ENCODE peak calls at places on chromosomes 16 and 17, in eight cellular contexts. One of them, this sample, is unnamed.

GRCh38 chr16:74931445-74931844 is 53.5 kb downstream of the WDR59 start:
- DNase-seq in AG04450: no peak
- DNase-seq in upper lobe of right lung: no peak
- DNase-seq in heart left ventricle: no peak
- DNase-seq in CD8-positive, alpha-beta T cell: no peak
- DNase-seq in GM23248: no peak
- DNase-seq in K562: no peak
- DNase-seq in ascending aorta: no peak
- DNase-seq in this sample: no peak

GRCh38 chr17:82668631-82669099 is 20.4 kb upstream of the WDR45B start:
- DNase-seq in AG04450: peak
- DNase-seq in upper lobe of right lung: peak
- DNase-seq in heart left ventricle: peak
- DNase-seq in CD8-positive, alpha-beta T cell: peak
- DNase-seq in GM23248: peak
- DNase-seq in K562: peak
- DNase-seq in ascending aorta: peak
- DNase-seq in this sample: no peak

GRCh38 chr16:84532299-84532724 is 27.9 kb upstream of the MEAK7 start:
- DNase-seq in AG04450: peak
- DNase-seq in upper lobe of right lung: no peak
- DNase-seq in heart left ventricle: peak
- DNase-seq in CD8-positive, alpha-beta T cell: no peak
- DNase-seq in GM23248: peak
- DNase-seq in K562: no peak
- DNase-seq in ascending aorta: peak
- DNase-seq in this sample: no peak

GRCh38 chr16:14302399-14303181 is 231.5 kb downstream of the MRTFB start:
- DNase-seq in AG04450: no peak
- DNase-seq in upper lobe of right lung: no peak
- DNase-seq in heart left ventricle: peak
- DNase-seq in CD8-positive, alpha-beta T cell: peak
- DNase-seq in GM23248: peak
- DNase-seq in K562: peak
- DNase-seq in ascending aorta: no peak
- DNase-seq in this sample: peak

GRCh38 chr16:50887500-50887899 is 145.6 kb downstream of the CYLD start:
- DNase-seq in AG04450: no peak
- DNase-seq in upper lobe of right lung: no peak
- DNase-seq in heart left ventricle: no peak
- DNase-seq in CD8-positive, alpha-beta T cell: no peak
- DNase-seq in GM23248: no peak
- DNase-seq in K562: no peak
- DNase-seq in ascending aorta: peak
- DNase-seq in this sample: no peak

GRCh38 chr17:64216385-64217248 is 46.4 kb downstream of the TEX2 start:
- DNase-seq in AG04450: no peak
- DNase-seq in upper lobe of right lung: no peak
- DNase-seq in heart left ventricle: peak
- DNase-seq in CD8-positive, alpha-beta T cell: no peak
- DNase-seq in GM23248: peak
- DNase-seq in K562: peak
- DNase-seq in ascending aorta: no peak
- DNase-seq in this sample: no peak

GRCh38 chr16:12504312-12504711 is 299.4 kb downstream of the CPPED1 start:
- DNase-seq in AG04450: no peak
- DNase-seq in upper lobe of right lung: no peak
- DNase-seq in heart left ventricle: no peak
- DNase-seq in CD8-positive, alpha-beta T cell: no peak
- DNase-seq in GM23248: no peak
- DNase-seq in K562: no peak
- DNase-seq in ascending aorta: no peak
- DNase-seq in this sample: no peak

GRCh38 chr17:8922451-8922850 is 43.1 kb downstream of the PIK3R5 start:
- DNase-seq in AG04450: peak
- DNase-seq in upper lobe of right lung: no peak
- DNase-seq in heart left ventricle: no peak
- DNase-seq in CD8-positive, alpha-beta T cell: no peak
- DNase-seq in GM23248: peak
- DNase-seq in K562: no peak
- DNase-seq in ascending aorta: peak
- DNase-seq in this sample: no peak

GRCh38 chr17:7922499-7923289 is 6.6 kb upstream of the RNF227 start:
- DNase-seq in AG04450: peak
- DNase-seq in upper lobe of right lung: peak
- DNase-seq in heart left ventricle: peak
- DNase-seq in CD8-positive, alpha-beta T cell: peak
- DNase-seq in GM23248: peak
- DNase-seq in K562: no peak
- DNase-seq in ascending aorta: peak
- DNase-seq in this sample: no peak

GRCh38 chr16:68079616-68080344 is 5.4 kb upstream of the NFATC3 start:
- DNase-seq in AG04450: no peak
- DNase-seq in upper lobe of right lung: peak
- DNase-seq in heart left ventricle: peak
- DNase-seq in CD8-positive, alpha-beta T cell: peak
- DNase-seq in GM23248: no peak
- DNase-seq in K562: peak
- DNase-seq in ascending aorta: peak
- DNase-seq in this sample: no peak

GRCh38 chr16:46808997-46809396 is 22.0 kb downstream of the C16orf87 start:
- DNase-seq in AG04450: no peak
- DNase-seq in upper lobe of right lung: no peak
- DNase-seq in heart left ventricle: no peak
- DNase-seq in CD8-positive, alpha-beta T cell: no peak
- DNase-seq in GM23248: no peak
- DNase-seq in K562: no peak
- DNase-seq in ascending aorta: no peak
- DNase-seq in this sample: no peak

DNA sequence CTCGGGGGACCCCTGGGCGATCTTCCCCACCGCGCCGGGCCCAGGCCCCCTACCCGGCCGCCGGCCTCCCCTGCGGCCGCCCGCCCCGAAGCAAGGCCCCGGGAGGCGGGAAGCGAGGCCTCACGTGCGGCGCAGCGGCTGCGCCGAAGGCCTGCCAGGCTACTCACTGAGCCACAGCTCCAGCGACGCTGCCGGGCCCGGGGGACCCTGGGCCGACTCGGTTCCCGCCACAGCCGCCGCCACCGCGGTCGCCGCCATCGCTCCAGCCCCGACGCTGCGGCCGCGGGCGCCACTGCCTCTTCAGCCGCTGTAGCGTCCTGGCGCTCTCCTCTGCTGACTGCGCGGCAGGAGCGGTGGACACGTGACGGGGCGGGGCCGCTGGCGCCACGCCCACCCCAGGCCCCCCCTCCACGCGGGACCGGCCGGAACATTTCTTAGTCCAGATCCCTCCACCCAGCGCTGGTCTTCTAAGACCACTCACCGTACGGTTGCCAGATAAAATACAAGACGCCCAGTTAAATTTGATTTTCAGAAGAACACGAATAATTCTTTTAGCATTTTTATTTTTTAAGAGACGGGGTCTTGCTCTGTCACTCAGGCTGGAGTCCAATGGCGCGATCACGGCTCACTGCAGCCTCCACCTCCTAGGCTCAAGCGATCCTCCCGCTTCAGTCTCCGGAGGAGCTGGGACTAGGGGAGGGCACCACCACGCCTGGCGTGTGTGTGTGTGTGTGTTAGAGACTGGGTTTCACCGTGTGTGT is at the start of gene GGA2:
- DNase-seq in AG04450: no peak
- DNase-seq in upper lobe of right lung: peak
- DNase-seq in heart left ventricle: peak
- DNase-seq in CD8-positive, alpha-beta T cell: peak
- DNase-seq in GM23248: peak
- DNase-seq in K562: peak
- DNase-seq in ascending aorta: peak
- DNase-seq in this sample: peak
- H3K27ac ChIP-seq in AG04450: no peak
- H3K27ac ChIP-seq in upper lobe of right lung: peak
- H3K27ac ChIP-seq in heart left ventricle: peak
- H3K27ac ChIP-seq in CD8-positive, alpha-beta T cell: peak
- H3K27ac ChIP-seq in GM23248: no peak
- H3K27ac ChIP-seq in K562: peak
- H3K27ac ChIP-seq in ascending aorta: peak
- H3K27ac ChIP-seq in this sample: no peak

DNA sequence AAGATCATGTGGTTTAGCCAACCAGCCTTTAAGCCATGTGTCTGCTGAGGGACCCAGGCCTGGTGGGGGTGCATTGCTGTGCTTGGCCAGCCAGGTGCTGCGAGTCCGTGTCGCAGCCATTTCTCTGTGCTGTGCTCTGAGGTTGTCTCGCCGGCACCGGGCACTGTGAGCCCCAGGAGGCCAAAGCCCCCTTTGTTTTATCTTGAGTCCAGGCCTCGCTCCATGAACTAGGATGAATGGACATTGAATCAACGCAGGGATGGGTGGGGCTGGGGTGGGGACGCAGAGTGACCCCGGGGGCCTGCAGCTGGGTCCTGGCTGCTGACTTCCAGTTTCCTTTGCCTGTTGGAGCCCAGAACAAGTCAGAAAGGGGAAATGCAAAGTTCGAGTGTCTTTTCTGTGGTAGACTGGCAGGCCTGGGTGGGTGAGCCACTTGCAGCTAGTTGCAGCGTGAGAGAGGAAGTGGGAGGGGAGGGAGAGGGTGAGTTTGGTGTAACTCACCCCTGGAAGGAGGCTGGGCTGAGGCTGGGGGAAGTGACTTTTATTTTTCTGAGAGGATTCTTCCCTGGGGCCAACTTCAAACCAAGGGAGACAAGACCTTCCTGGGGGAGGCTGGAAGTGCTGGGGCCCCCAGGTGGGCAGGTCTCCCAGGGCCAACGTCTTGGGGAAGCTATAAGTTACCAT is 324.7 kb downstream of the SEC14L1 start:
- DNase-seq in AG04450: no peak
- DNase-seq in upper lobe of right lung: peak
- DNase-seq in heart left ventricle: no peak
- DNase-seq in CD8-positive, alpha-beta T cell: peak
- DNase-seq in GM23248: peak
- DNase-seq in K562: no peak
- DNase-seq in ascending aorta: no peak
- DNase-seq in this sample: no peak
- H3K4me3 ChIP-seq in AG04450: no peak
- H3K4me3 ChIP-seq in upper lobe of right lung: no peak
- H3K4me3 ChIP-seq in heart left ventricle: no peak
- H3K4me3 ChIP-seq in CD8-positive, alpha-beta T cell: peak
- H3K4me3 ChIP-seq in GM23248: no peak
- H3K4me3 ChIP-seq in K562: no peak
- H3K4me3 ChIP-seq in ascending aorta: no peak
- H3K4me3 ChIP-seq in this sample: no peak

GRCh38 chr16:17459903-17460521 is 10.7 kb downstream of the XYLT1 start:
- DNase-seq in AG04450: no peak
- DNase-seq in upper lobe of right lung: no peak
- DNase-seq in heart left ventricle: no peak
- DNase-seq in CD8-positive, alpha-beta T cell: no peak
- DNase-seq in GM23248: no peak
- DNase-seq in K562: no peak
- DNase-seq in ascending aorta: no peak
- DNase-seq in this sample: no peak

GRCh38 chr16:17454331-17454730 is 16.4 kb downstream of the XYLT1 start:
- DNase-seq in AG04450: no peak
- DNase-seq in upper lobe of right lung: no peak
- DNase-seq in heart left ventricle: no peak
- DNase-seq in CD8-positive, alpha-beta T cell: no peak
- DNase-seq in GM23248: no peak
- DNase-seq in K562: no peak
- DNase-seq in ascending aorta: no peak
- DNase-seq in this sample: no peak

GRCh38 chr16:17457997-17458396 is 12.8 kb downstream of the XYLT1 start:
- DNase-seq in AG04450: no peak
- DNase-seq in upper lobe of right lung: no peak
- DNase-seq in heart left ventricle: no peak
- DNase-seq in CD8-positive, alpha-beta T cell: no peak
- DNase-seq in GM23248: no peak
- DNase-seq in K562: no peak
- DNase-seq in ascending aorta: no peak
- DNase-seq in this sample: no peak

GRCh38 chr16:17460890-17461289 is 9.9 kb downstream of the XYLT1 start:
- DNase-seq in AG04450: no peak
- DNase-seq in upper lobe of right lung: no peak
- DNase-seq in heart left ventricle: no peak
- DNase-seq in CD8-positive, alpha-beta T cell: no peak
- DNase-seq in GM23248: peak
- DNase-seq in K562: no peak
- DNase-seq in ascending aorta: no peak
- DNase-seq in this sample: no peak

DNA sequence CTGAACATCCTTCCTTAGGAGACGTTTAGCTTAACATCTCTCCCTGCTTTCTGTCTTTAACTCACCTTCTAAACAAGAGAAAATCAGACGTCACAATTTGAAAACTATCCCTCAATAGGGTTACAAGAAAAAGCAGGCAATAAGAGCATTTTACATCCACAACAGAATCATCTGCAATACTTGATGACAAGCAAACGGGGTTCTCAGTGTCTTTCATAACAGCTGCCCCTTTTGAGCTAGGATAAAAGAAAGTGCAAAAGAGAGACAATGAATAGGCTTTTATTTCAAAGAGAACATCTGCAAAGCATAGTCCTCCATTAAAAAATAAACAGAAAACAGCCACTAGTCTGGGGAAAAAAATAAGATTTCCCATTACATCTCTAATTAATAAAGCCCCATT is 13.2 kb downstream of the XYLT1 start:
- DNase-seq in AG04450: no peak
- DNase-seq in upper lobe of right lung: no peak
- DNase-seq in heart left ventricle: no peak
- DNase-seq in CD8-positive, alpha-beta T cell: no peak
- DNase-seq in GM23248: no peak
- DNase-seq in K562: no peak
- DNase-seq in ascending aorta: no peak
- DNase-seq in this sample: no peak
- H3K27ac ChIP-seq in AG04450: no peak
- H3K27ac ChIP-seq in upper lobe of right lung: no peak
- H3K27ac ChIP-seq in heart left ventricle: no peak
- H3K27ac ChIP-seq in CD8-positive, alpha-beta T cell: no peak
- H3K27ac ChIP-seq in GM23248: no peak
- H3K27ac ChIP-seq in K562: no peak
- H3K27ac ChIP-seq in ascending aorta: no peak
- H3K27ac ChIP-seq in this sample: no peak

GRCh38 chr16:11224894-11225676 is 30.9 kb downstream of the SOCS1 start:
- DNase-seq in AG04450: no peak
- DNase-seq in upper lobe of right lung: peak
- DNase-seq in heart left ventricle: no peak
- DNase-seq in CD8-positive, alpha-beta T cell: peak
- DNase-seq in GM23248: no peak
- DNase-seq in K562: no peak
- DNase-seq in ascending aorta: no peak
- DNase-seq in this sample: no peak

GRCh38 chr16:11225677-11226549 is 30.1 kb downstream of the SOCS1 start:
- DNase-seq in AG04450: no peak
- DNase-seq in upper lobe of right lung: no peak
- DNase-seq in heart left ventricle: no peak
- DNase-seq in CD8-positive, alpha-beta T cell: no peak
- DNase-seq in GM23248: no peak
- DNase-seq in K562: no peak
- DNase-seq in ascending aorta: no peak
- DNase-seq in this sample: no peak

GRCh38 chr16:11219188-11219587 is 36.8 kb downstream of the SOCS1 start:
- DNase-seq in AG04450: no peak
- DNase-seq in upper lobe of right lung: no peak
- DNase-seq in heart left ventricle: no peak
- DNase-seq in CD8-positive, alpha-beta T cell: no peak
- DNase-seq in GM23248: no peak
- DNase-seq in K562: no peak
- DNase-seq in ascending aorta: no peak
- DNase-seq in this sample: no peak

GRCh38 chr16:11229432-11229831 is 26.6 kb downstream of the SOCS1 start:
- DNase-seq in AG04450: no peak
- DNase-seq in upper lobe of right lung: no peak
- DNase-seq in heart left ventricle: no peak
- DNase-seq in CD8-positive, alpha-beta T cell: no peak
- DNase-seq in GM23248: no peak
- DNase-seq in K562: no peak
- DNase-seq in ascending aorta: no peak
- DNase-seq in this sample: no peak

GRCh38 chr16:11224096-11224893 is 31.7 kb downstream of the SOCS1 start:
- DNase-seq in AG04450: no peak
- DNase-seq in upper lobe of right lung: peak
- DNase-seq in heart left ventricle: peak
- DNase-seq in CD8-positive, alpha-beta T cell: peak
- DNase-seq in GM23248: no peak
- DNase-seq in K562: peak
- DNase-seq in ascending aorta: peak
- DNase-seq in this sample: no peak
- H3K4me3 ChIP-seq in AG04450: no peak
- H3K4me3 ChIP-seq in upper lobe of right lung: no peak
- H3K4me3 ChIP-seq in heart left ventricle: no peak
- H3K4me3 ChIP-seq in CD8-positive, alpha-beta T cell: no peak
- H3K4me3 ChIP-seq in GM23248: no peak
- H3K4me3 ChIP-seq in K562: no peak
- H3K4me3 ChIP-seq in ascending aorta: no peak
- H3K4me3 ChIP-seq in this sample: no peak